ENCODE peak calls at places on chromosomes 6 and 20, in five cellular contexts. One of them, this sample, is unnamed.
A peak's percentile ranks its signal among the peaks of the same experiment; 100 is the strongest.

GRCh38 chr6:32685603-32686002 is 19.1 kb upstream of the HLA-DQB1 start:
- DNase-seq in ovary: no peak
- DNase-seq in neural progenitor cell: no peak
- DNase-seq in mesendoderm: no peak
- DNase-seq in IMR-90: peak; percentile 39
- DNase-seq in this sample: no peak

GRCh38 chr20:3436864-3437574 is 29.6 kb upstream of the DNAAF9 start:
- DNase-seq in ovary: no peak
- DNase-seq in neural progenitor cell: no peak
- DNase-seq in mesendoderm: no peak
- DNase-seq in IMR-90: no peak
- DNase-seq in this sample: no peak

GRCh38 chr6:38134704-38135088 is 315.2 kb downstream of the ZFAND3 start:
- DNase-seq in ovary: no peak
- DNase-seq in neural progenitor cell: no peak
- DNase-seq in mesendoderm: no peak
- DNase-seq in IMR-90: no peak
- DNase-seq in this sample: no peak

GRCh38 chr6:72554203-72554564 is 67.7 kb upstream of the KCNQ5 start:
- DNase-seq in ovary: no peak
- DNase-seq in neural progenitor cell: no peak
- DNase-seq in mesendoderm: no peak
- DNase-seq in IMR-90: peak; percentile 86
- DNase-seq in this sample: no peak

GRCh38 chr6:113694278-113695077 is 162.7 kb upstream of the MARCKS start:
- DNase-seq in ovary: no peak
- DNase-seq in neural progenitor cell: no peak
- DNase-seq in mesendoderm: no peak
- DNase-seq in IMR-90: peak; percentile 59
- DNase-seq in this sample: no peak

GRCh38 chr6:163826668-163827067 is 412.1 kb downstream of the QKI start:
- DNase-seq in ovary: no peak
- DNase-seq in neural progenitor cell: no peak
- DNase-seq in mesendoderm: no peak
- DNase-seq in IMR-90: no peak
- DNase-seq in this sample: no peak

GRCh38 chr6:107554918-107555317 is 65.0 kb downstream of the SOBP start:
- DNase-seq in ovary: no peak
- DNase-seq in neural progenitor cell: no peak
- DNase-seq in mesendoderm: no peak
- DNase-seq in IMR-90: no peak
- DNase-seq in this sample: no peak

GRCh38 chr6:26216886-26217713 is 129.9 kb downstream of the HFE start:
- DNase-seq in ovary: peak; percentile 85
- DNase-seq in neural progenitor cell: peak; percentile 97
- DNase-seq in mesendoderm: peak; percentile 98
- DNase-seq in IMR-90: peak; percentile 90
- DNase-seq in this sample: peak; percentile 87

GRCh38 chr20:61123286-61123685 is 128.8 kb upstream of the CDH4 start:
- DNase-seq in ovary: no peak
- DNase-seq in neural progenitor cell: no peak
- DNase-seq in mesendoderm: no peak
- DNase-seq in IMR-90: no peak
- DNase-seq in this sample: peak; percentile 54

GRCh38 chr6:163449076-163449475 is 34.6 kb downstream of the QKI start:
- DNase-seq in ovary: no peak
- DNase-seq in neural progenitor cell: no peak
- DNase-seq in mesendoderm: no peak
- DNase-seq in IMR-90: no peak
- DNase-seq in this sample: no peak

GRCh38 chr6:111520519-111520918 is 37.5 kb upstream of the REV3L start:
- DNase-seq in ovary: no peak
- DNase-seq in neural progenitor cell: no peak
- DNase-seq in mesendoderm: no peak
- DNase-seq in IMR-90: no peak
- DNase-seq in this sample: no peak

GRCh38 chr6:1297746-1298145 is 14.2 kb upstream of the FOXQ1 start:
- DNase-seq in ovary: no peak
- DNase-seq in neural progenitor cell: no peak
- DNase-seq in mesendoderm: no peak
- DNase-seq in IMR-90: peak; percentile 78
- DNase-seq in this sample: no peak

GRCh38 chr20:40692240-40693011 is 3.4 kb upstream of the MAFB start:
- DNase-seq in ovary: no peak
- DNase-seq in neural progenitor cell: peak; percentile 48
- DNase-seq in mesendoderm: no peak
- DNase-seq in IMR-90: no peak
- DNase-seq in this sample: no peak

GRCh38 chr6:94902974-94903628 is 674.2 kb upstream of the MANEA start:
- DNase-seq in ovary: no peak
- DNase-seq in neural progenitor cell: peak; percentile 26
- DNase-seq in mesendoderm: peak; percentile 58
- DNase-seq in IMR-90: no peak
- DNase-seq in this sample: no peak

GRCh38 chr6:101666256-101666655 is 272.7 kb downstream of the GRIK2 start:
- DNase-seq in ovary: no peak
- DNase-seq in neural progenitor cell: peak; percentile 7
- DNase-seq in mesendoderm: no peak
- DNase-seq in IMR-90: peak; percentile 80
- DNase-seq in this sample: no peak

GRCh38 chr6:151111670-151112069 is 128.1 kb upstream of the AKAP12 start:
- DNase-seq in ovary: no peak
- DNase-seq in neural progenitor cell: no peak
- DNase-seq in mesendoderm: no peak
- DNase-seq in IMR-90: no peak
- DNase-seq in this sample: no peak

GRCh38 chr6:27213544-27214125 is 33.9 kb upstream of the PRSS16 start:
- DNase-seq in ovary: no peak
- DNase-seq in neural progenitor cell: peak; percentile 70
- DNase-seq in mesendoderm: peak; percentile 82
- DNase-seq in IMR-90: peak; percentile 29
- DNase-seq in this sample: no peak

GRCh38 chr20:9531581-9531980 is 17.2 kb downstream of the LAMP5 start:
- DNase-seq in ovary: no peak
- DNase-seq in neural progenitor cell: no peak
- DNase-seq in mesendoderm: no peak
- DNase-seq in IMR-90: no peak
- DNase-seq in this sample: no peak

GRCh38 chr20:62874745-62875344 is 13.2 kb upstream of the TCFL5 start:
- DNase-seq in ovary: no peak
- DNase-seq in neural progenitor cell: no peak
- DNase-seq in mesendoderm: no peak
- DNase-seq in IMR-90: no peak
- DNase-seq in this sample: no peak

GRCh38 chr20:40908311-40908710 is 120.3 kb upstream of the TOP1 start:
- DNase-seq in ovary: no peak
- DNase-seq in neural progenitor cell: no peak
- DNase-seq in mesendoderm: no peak
- DNase-seq in IMR-90: no peak
- DNase-seq in this sample: no peak

GRCh38 chr20:17889226-17889625 is 79.4 kb downstream of the SNX5 start:
- DNase-seq in ovary: no peak
- DNase-seq in neural progenitor cell: no peak
- DNase-seq in mesendoderm: no peak
- DNase-seq in IMR-90: no peak
- DNase-seq in this sample: no peak

GRCh38 chr20:32681175-32682084 is 7.7 kb upstream of the C20orf203 start:
- DNase-seq in ovary: no peak
- DNase-seq in neural progenitor cell: peak; percentile 78
- DNase-seq in mesendoderm: peak; percentile 89
- DNase-seq in IMR-90: peak; percentile 17
- DNase-seq in this sample: no peak

GRCh38 chr20:44364780-44365179 is 9.3 kb downstream of the HNF4A start:
- DNase-seq in ovary: no peak
- DNase-seq in neural progenitor cell: no peak
- DNase-seq in mesendoderm: no peak
- DNase-seq in IMR-90: no peak
- DNase-seq in this sample: no peak

GRCh38 chr6:129683606-129684322 is 26.2 kb downstream of the ARHGAP18 start:
- DNase-seq in ovary: no peak
- DNase-seq in neural progenitor cell: no peak
- DNase-seq in mesendoderm: peak; percentile 81
- DNase-seq in IMR-90: peak; percentile 100
- DNase-seq in this sample: peak; percentile 75

GRCh38 chr6:110741517-110741916 is 73.8 kb downstream of the CDK19 start:
- DNase-seq in ovary: no peak
- DNase-seq in neural progenitor cell: no peak
- DNase-seq in mesendoderm: no peak
- DNase-seq in IMR-90: no peak
- DNase-seq in this sample: no peak

GRCh38 chr6:119312875-119313338 is 36.7 kb downstream of the MAN1A1 start:
- DNase-seq in ovary: no peak
- DNase-seq in neural progenitor cell: no peak
- DNase-seq in mesendoderm: peak; percentile 79
- DNase-seq in IMR-90: no peak
- DNase-seq in this sample: no peak

GRCh38 chr20:45163071-45163803 is 11.5 kb upstream of the PI3 start:
- DNase-seq in ovary: no peak
- DNase-seq in neural progenitor cell: no peak
- DNase-seq in mesendoderm: no peak
- DNase-seq in IMR-90: no peak
- DNase-seq in this sample: no peak

GRCh38 chr6:67131827-67132226 is 1424.8 kb upstream of the EYS start:
- DNase-seq in ovary: no peak
- DNase-seq in neural progenitor cell: peak; percentile 16
- DNase-seq in mesendoderm: no peak
- DNase-seq in IMR-90: no peak
- DNase-seq in this sample: no peak

GRCh38 chr6:125114248-125114858 is 39.2 kb upstream of the TPD52L1 start:
- DNase-seq in ovary: peak; percentile 26
- DNase-seq in neural progenitor cell: peak; percentile 43
- DNase-seq in mesendoderm: peak; percentile 47
- DNase-seq in IMR-90: peak; percentile 61
- DNase-seq in this sample: no peak

GRCh38 chr6:100490065-100490464 is 25.3 kb upstream of the SIM1 start:
- DNase-seq in ovary: no peak
- DNase-seq in neural progenitor cell: no peak
- DNase-seq in mesendoderm: no peak
- DNase-seq in IMR-90: no peak
- DNase-seq in this sample: no peak

DNA sequence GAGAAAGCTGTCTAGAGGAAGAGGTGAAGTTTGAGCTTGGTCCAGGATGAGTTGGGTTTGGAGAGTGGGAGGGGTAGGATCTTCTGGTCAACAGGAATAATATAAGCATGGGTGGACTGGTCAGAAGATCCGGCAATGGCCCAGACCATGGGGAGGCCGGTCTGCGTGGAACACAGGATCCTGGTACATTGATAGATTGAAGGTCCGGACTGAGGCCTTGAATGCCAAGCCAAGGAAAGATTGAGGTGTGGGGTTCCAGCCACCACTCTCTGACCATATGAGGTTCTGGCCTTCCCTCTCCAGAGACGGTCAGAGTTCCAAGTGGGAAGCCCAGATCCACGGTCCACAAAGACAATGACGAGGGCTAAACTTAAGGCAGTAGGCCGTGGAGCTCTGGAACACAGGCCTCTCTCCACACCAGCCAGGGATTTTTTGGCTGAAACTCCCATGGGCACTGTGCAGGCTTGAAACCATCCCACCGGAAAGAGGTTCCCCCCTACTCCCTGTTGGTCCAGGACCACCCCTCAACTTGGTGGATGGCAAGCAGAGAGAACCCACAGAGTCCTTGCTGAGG is 3.2 kb downstream of the MDFI start:
- DNase-seq in ovary: no peak
- DNase-seq in neural progenitor cell: no peak
- DNase-seq in mesendoderm: no peak
- DNase-seq in IMR-90: no peak
- DNase-seq in this sample: peak; percentile 48
- H3K4me1 ChIP-seq in ovary: peaks cover 3% of the 10 kb centered on the region
- H3K4me1 ChIP-seq in neural progenitor cell: peaks cover 57% of the 10 kb centered on the region
- H3K4me1 ChIP-seq in mesendoderm: peaks cover 31% of the 10 kb centered on the region
- H3K4me1 ChIP-seq in IMR-90: no peaks in the 10 kb centered on the region
- H3K4me1 ChIP-seq in this sample: peaks cover 26% of the 10 kb centered on the region

DNA sequence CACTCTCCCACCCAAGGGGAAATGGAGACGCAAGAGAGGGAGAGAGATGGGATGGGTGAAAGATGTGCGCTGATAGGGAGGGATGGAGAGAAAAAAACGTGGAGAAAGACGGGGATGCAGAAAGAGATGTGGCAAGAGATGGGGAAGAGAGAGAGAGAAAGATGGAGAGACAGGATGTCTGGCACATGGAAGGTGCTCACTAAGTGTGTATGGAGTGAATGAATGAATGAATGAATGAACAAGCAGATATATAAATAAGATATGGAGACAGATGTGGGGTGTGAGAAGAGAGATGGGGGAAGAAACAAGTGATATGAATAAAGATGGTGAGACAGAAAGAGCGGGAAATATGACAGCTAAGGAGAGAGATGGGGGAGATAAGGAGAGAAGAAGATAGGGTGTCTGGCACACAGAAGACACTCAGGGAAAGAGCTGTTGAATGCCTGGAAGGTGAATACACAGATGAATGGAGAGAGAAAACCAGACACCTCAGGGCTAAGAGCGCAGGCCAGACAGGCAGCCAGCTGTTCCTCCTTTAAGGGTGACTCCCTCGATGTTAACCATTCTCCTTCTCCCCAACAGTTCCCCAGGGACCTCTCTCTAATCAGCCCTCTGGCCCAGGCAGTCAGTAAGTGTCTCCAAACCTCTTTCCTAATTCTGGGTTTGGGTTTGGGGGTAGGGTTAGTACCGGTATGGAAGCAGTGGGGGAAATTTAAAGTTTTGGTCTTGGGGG is 753 bp downstream of the TNF start:
- DNase-seq in ovary: no peak
- DNase-seq in neural progenitor cell: no peak
- DNase-seq in mesendoderm: no peak
- DNase-seq in IMR-90: no peak
- DNase-seq in this sample: no peak
- H3K4me1 ChIP-seq in ovary: peaks cover 3% of the 10 kb centered on the region
- H3K4me1 ChIP-seq in neural progenitor cell: peaks cover 6% of the 10 kb centered on the region
- H3K4me1 ChIP-seq in mesendoderm: peaks cover 2% of the 10 kb centered on the region
- H3K4me1 ChIP-seq in IMR-90: no peaks in the 10 kb centered on the region
- H3K4me1 ChIP-seq in this sample: no peaks in the 10 kb centered on the region

GRCh38 chr20:58020656-58021454 is 207.6 kb downstream of the ANKRD60 start:
- DNase-seq in ovary: no peak
- DNase-seq in neural progenitor cell: no peak
- DNase-seq in mesendoderm: no peak
- DNase-seq in IMR-90: no peak
- DNase-seq in this sample: no peak
- H3K4me1 ChIP-seq in ovary: peaks cover 20% of the 10 kb centered on the region
- H3K4me1 ChIP-seq in neural progenitor cell: no peaks in the 10 kb centered on the region
- H3K4me1 ChIP-seq in mesendoderm: no peaks in the 10 kb centered on the region
- H3K4me1 ChIP-seq in IMR-90: no peaks in the 10 kb centered on the region
- H3K4me1 ChIP-seq in this sample: no peaks in the 10 kb centered on the region

DNA sequence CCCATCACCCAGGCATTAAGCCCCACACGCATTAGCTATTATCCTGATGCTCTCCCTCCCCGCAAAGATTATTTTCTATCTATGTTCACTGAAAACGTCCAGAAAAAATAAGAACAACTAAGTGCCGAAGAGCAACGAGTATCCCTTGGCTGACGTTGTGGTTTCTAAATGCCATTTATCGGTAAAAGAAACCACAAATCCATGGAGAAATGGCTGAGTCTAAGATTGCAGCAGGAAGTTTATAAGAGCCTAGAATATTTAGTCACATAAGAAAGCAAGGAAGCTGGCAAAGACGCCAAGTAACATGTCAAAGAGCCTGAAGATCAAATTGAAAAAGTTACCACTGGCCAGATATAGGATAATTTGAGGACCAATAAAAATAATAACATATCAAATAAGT is 18.1 kb upstream of the NOX3 start:
- DNase-seq in ovary: no peak
- DNase-seq in neural progenitor cell: no peak
- DNase-seq in mesendoderm: no peak
- DNase-seq in IMR-90: no peak
- DNase-seq in this sample: no peak
- H3K4me1 ChIP-seq in ovary: no peaks in the 10 kb centered on the region
- H3K4me1 ChIP-seq in neural progenitor cell: no peaks in the 10 kb centered on the region
- H3K4me1 ChIP-seq in mesendoderm: no peaks in the 10 kb centered on the region
- H3K4me1 ChIP-seq in IMR-90: no peaks in the 10 kb centered on the region
- H3K4me1 ChIP-seq in this sample: no peaks in the 10 kb centered on the region